ENCODE peak calls at places on chromosomes 3 and 15, in five cellular contexts. A is ovary; B is activated CD4-positive, alpha-beta T cell treated with anti-CD3 and anti-CD28 coated beads, Interleukin-2, amount 10 ng/mL, durations not matched to agents 24 days and 14 days; N is head of caudate nucleus; Q is activated T-helper 1 cell treated with anti-CD3 and anti-CD28 coated beads, Interleukin-2, amount 50 U/mL, for 16 hours. Z is an unnamed sample.

GRCh38 chr3:50242778-50243551 is 7.0 kb downstream of the GNAI2 start:
- DNase-seq in A (no peak), B (peak; percentile 75), N (no peak), Q (peak; percentile 26), Z (no peak)

GRCh38 chr15:101267320-101268104 is 9.8 kb downstream of the SELENOS start:
- DNase-seq in A (no peak), B (no peak), N (peak; percentile 62), Q (no peak), Z (no peak)

GRCh38 chr15:100438570-100438969 is 90.2 kb downstream of the CERS3 start:
- DNase-seq in A (peak; percentile 81), B (no peak), N (peak; percentile 61), Q (no peak), Z (no peak)

GRCh38 chr3:16461463-16462245 is 51.8 kb downstream of the RFTN1 start:
- DNase-seq in A (no peak), B (no peak), N (no peak), Q (no peak), Z (no peak)

GRCh38 chr3:58260261-58260731 is 22.7 kb downstream of the ABHD6 start:
- DNase-seq in A (no peak), B (peak; percentile 63), N (no peak), Q (no peak), Z (no peak)

GRCh38 chr3:11415099-11415498 is 142.9 kb downstream of the ATG7 start:
- DNase-seq in A (no peak), B (no peak), N (no peak), Q (no peak), Z (no peak)

GRCh38 chr3:187750041-187750512 is 4.8 kb upstream of the BCL6 start:
- DNase-seq in A (no peak), B (peak; percentile 72), N (no peak), Q (no peak), Z (no peak)

GRCh38 chr3:144687862-144688261 is 716.2 kb downstream of the DIPK2A start:
- DNase-seq in A (no peak), B (no peak), N (no peak), Q (no peak), Z (no peak)

GRCh38 chr15:101145362-101145761 is 106.5 kb downstream of the CHSY1 start:
- DNase-seq in A (no peak), B (no peak), N (no peak), Q (no peak), Z (no peak)

Z was measured in osteocyte.